ENCODE peak calls at places on chromosomes 2 and 18, in five cellular contexts. K, C, F, M and N are unnamed samples.

GRCh38 chr2:84882775-84883550 is 2.1 kb upstream of the TRABD2A start:
- DNase-seq in F (no peak), M (no peak), C (no peak), K (no peak), N (no peak)

GRCh38 chr18:9100796-9101195 is 1.7 kb upstream of the NDUFV2 start:
- DNase-seq in C (no peak), F (no peak), M (no peak), K (no peak), N (no peak)

GRCh38 chr18:71942433-71942832 is 601.7 kb downstream of the CBLN2 start:
- DNase-seq in K (no peak), C (no peak), F (no peak), M (no peak), N (no peak)

GRCh38 chr18:46718501-46719341 is 38.1 kb downstream of the ST8SIA5 start:
- DNase-seq in K (no peak), F (no peak), M (no peak), C (peak), N (no peak)

GRCh38 chr2:11571170-11571569 is 37.3 kb downstream of the GREB1 start:
- DNase-seq in M (peak), C (no peak), F (peak), K (no peak), N (no peak)

GRCh38 chr2:112686348-112687217 is 34.2 kb upstream of the NT5DC4 start:
- DNase-seq in C (no peak), F (no peak), M (no peak), K (peak), N (no peak)

GRCh38 chr2:32484907-32485306 is 128.1 kb downstream of the BIRC6 start:
- DNase-seq in K (peak), F (no peak), M (no peak), C (peak), N (no peak)

GRCh38 chr2:42783511-42783910 is 8.9 kb downstream of the HAAO start:
- DNase-seq in K (no peak), F (no peak), C (no peak), M (no peak), N (no peak)

GRCh38 chr2:118699816-118700215 is 147.6 kb downstream of the EN1 start:
- DNase-seq in K (no peak), C (no peak), M (no peak), F (no peak), N (no peak)

GRCh38 chr2:174711206-174711605 is 53.1 kb downstream of the CHRNA1 start:
- DNase-seq in F (no peak), K (no peak), C (no peak), M (no peak), N (no peak)

GRCh38 chr18:75068682-75069435 is 140.1 kb downstream of the PTGR3 start:
- DNase-seq in C (no peak), M (no peak), F (no peak), K (no peak), N (no peak)

GRCh38 chr2:175817200-175817599 is 184.9 kb downstream of the LNPK start:
- DNase-seq in F (no peak), M (no peak), C (peak), K (no peak), N (no peak)

GRCh38 chr2:179790235-179790895 is 71.0 kb downstream of the ZNF385B start:
- DNase-seq in F (no peak), K (no peak), M (no peak), C (peak), N (no peak)

GRCh38 chr2:45433363-45433762 is 177.7 kb downstream of the SRBD1 start:
- DNase-seq in C (no peak), M (no peak), F (no peak), K (no peak), N (no peak)

GRCh38 chr2:213306320-213306942 is 22.2 kb downstream of the SPAG16 start:
- DNase-seq in M (peak), F (no peak), K (no peak), C (peak), N (no peak)

GRCh38 chr2:220143336-220143735 is 515.9 kb downstream of the SLC4A3 start:
- DNase-seq in C (peak), K (no peak), F (no peak), M (no peak), N (no peak)

GRCh38 chr2:80238692-80239469 is 65.7 kb downstream of the LRRTM1 start:
- DNase-seq in K (peak), M (no peak), C (no peak), F (no peak), N (no peak)

GRCh38 chr2:204108301-204108700 is 171.7 kb downstream of the ICOS start:
- DNase-seq in F (no peak), M (no peak), K (peak), C (no peak), N (no peak)

GRCh38 chr2:125330133-125330532 is 1305.0 kb downstream of the CNTNAP5 start:
- DNase-seq in F (no peak), M (no peak), K (no peak), C (no peak), N (peak)

GRCh38 chr2:238945433-238946150 is 97.7 kb downstream of the TWIST2 start:
- DNase-seq in C (no peak), F (no peak), K (peak), M (peak), N (no peak)

GRCh38 chr2:108587621-108588020 is 53.4 kb downstream of the LIMS1 start:
- DNase-seq in F (no peak), C (peak), K (peak), M (no peak), N (no peak)

GRCh38 chr2:60957643-60958042 is 59.9 kb upstream of the PEX13 start:
- DNase-seq in M (no peak), K (no peak), F (no peak), C (peak), N (no peak)

DNA sequence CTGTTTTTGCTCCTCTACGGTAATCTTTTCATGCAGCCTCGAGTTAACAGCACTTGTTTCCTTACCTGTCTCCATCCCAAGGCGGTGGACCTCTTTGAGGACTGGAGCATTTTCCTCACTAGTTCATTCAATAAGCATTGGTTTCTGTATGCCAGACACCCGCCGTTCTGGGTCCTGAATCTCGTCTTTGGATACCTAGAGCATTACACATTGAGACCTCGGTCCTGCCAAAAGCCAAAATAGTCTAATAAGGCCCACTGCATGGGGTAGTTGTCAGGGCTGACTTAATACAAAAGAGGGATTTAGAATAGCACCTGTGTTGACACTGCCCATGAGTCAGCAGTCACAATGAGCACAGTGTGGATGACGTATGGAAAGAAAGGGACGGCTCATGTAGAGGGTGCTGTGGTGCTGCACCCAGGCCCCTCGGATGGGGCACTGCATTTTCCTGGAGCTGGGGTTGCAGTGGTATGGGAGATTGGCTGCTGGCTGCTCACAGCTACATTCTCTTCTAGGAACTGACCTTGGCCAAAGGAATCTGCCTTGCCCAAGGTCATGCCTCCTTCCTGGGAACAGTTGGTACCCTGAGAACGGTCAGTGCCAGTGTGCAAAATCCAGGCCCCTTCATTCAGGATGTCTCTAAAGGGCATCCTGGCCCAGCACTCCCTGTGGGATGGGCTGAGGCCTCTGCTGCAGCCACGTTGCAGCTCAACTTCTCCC is 126.9 kb upstream of the NCK2 start:
- DNase-seq in C (peak), K (peak), M (no peak), F (no peak), N (no peak)
- TF ChIP-seq CTCF in C (no peak), K (no peak), M (no peak), F (no peak), N (no peak)

GRCh38 chr2:163607630-163608029 is 128.2 kb downstream of the FIGN start:
- DNase-seq in K (no peak), C (no peak), M (no peak), F (no peak), N (no peak)

GRCh38 chr2:163611557-163611906 is 124.3 kb downstream of the FIGN start:
- DNase-seq in K (no peak), C (no peak), F (no peak), M (no peak), N (no peak)

GRCh38 chr2:163612332-163612731 is 123.5 kb downstream of the FIGN start:
- DNase-seq in M (no peak), K (no peak), C (no peak), F (no peak), N (no peak)

GRCh38 chr2:163613155-163613554 is 122.7 kb downstream of the FIGN start:
- DNase-seq in M (no peak), F (no peak), C (no peak), K (no peak), N (no peak)

GRCh38 chr2:163610817-163611556 is 124.8 kb downstream of the FIGN start:
- DNase-seq in F (no peak), K (no peak), C (no peak), M (no peak), N (no peak)
- TF ChIP-seq CTCF in F (no peak), K (no peak), C (no peak), M (no peak), N (no peak)

GRCh38 chr2:218644721-218645120 is 14.7 kb downstream of the ZNF142 start:
- DNase-seq in K (no peak), M (no peak), F (no peak), C (no peak), N (no peak)
- TF ChIP-seq CTCF in K (no peak), M (no peak), F (peak), C (no peak), N (no peak)

DNA sequence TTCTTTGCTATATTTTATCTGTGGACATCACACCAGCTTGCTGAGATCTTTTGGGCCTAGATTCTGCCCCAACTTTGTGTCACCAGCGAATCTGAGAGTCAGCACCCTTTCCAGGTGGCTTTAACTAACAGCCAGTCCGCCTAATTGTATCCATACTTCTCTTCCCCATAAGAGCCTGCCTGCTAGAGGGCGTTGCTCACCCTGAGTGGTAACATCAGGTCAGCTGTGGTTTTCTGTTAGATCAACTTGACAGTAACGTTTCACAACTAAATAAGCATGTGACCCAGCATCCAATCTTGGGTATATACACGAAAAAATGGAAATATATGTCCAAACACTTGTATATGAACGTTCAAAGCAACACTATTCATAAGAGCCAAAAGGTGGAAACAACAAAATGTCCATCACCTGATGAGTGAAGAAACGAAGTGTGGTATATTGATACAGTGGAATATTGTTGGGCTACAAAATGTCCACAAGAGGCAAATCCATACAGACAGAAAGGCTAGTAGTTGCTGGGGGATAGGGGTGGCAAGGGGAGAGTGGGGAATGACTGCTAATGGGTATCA is 24.9 kb downstream of the EFHD1 start:
- DNase-seq in F (no peak), K (peak), C (no peak), M (no peak), N (no peak)
- TF ChIP-seq CTCF in F (no peak), K (peak), C (peak), M (no peak), N (peak)

GRCh38 chr2:48043301-48043700 is 137.0 kb upstream of the FBXO11 start:
- DNase-seq in M (no peak), F (no peak), C (no peak), K (no peak), N (no peak)

GRCh38 chr2:48043746-48044145 is 137.4 kb upstream of the FBXO11 start:
- DNase-seq in K (no peak), M (no peak), F (no peak), C (no peak), N (no peak)

GRCh38 chr2:48034295-48034694 is 128.0 kb upstream of the FBXO11 start:
- DNase-seq in F (no peak), M (no peak), K (no peak), C (no peak), N (no peak)

GRCh38 chr2:48036312-48036711 is 130.0 kb upstream of the FBXO11 start:
- DNase-seq in C (no peak), K (no peak), M (no peak), F (no peak), N (no peak)

GRCh38 chr2:48039209-48039990 is 133.1 kb upstream of the FBXO11 start:
- DNase-seq in C (no peak), K (no peak), M (no peak), F (no peak), N (no peak)
- TF ChIP-seq CTCF in C (no peak), K (no peak), M (no peak), F (no peak), N (no peak)

GRCh38 chr2:233061007-233061590 is 957 bp downstream of the INPP5D start:
- DNase-seq in C (no peak), K (no peak), M (peak), F (no peak), N (no peak)

GRCh38 chr2:233058717-233059546 is 1.2 kb upstream of the INPP5D start:
- DNase-seq in F (no peak), M (peak), K (no peak), C (no peak), N (no peak)

GRCh38 chr2:233060500-233061006 is 411 bp downstream of the INPP5D start:
- DNase-seq in C (no peak), M (peak), F (no peak), K (no peak), N (no peak)

GRCh38 chr2:233059797-233060499 is at the start of gene INPP5D:
- DNase-seq in F (peak), K (peak), M (peak), C (no peak), N (peak)

DNA sequence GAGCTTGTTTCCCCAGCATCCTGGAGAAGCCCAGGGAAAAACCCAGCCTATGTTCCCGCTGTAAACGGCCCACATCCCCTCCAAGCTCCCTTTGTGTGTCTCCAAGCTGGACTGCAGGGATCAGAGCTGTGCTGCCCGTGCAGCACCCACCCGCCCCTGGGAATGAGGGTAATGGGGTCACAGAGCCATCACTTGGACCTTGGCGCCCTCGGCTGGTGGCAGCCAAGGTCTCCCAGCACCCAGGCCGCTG is 670 bp upstream of the INPP5D start:
- DNase-seq in F (no peak), M (no peak), C (no peak), K (no peak), N (no peak)
- TF ChIP-seq CTCF in F (no peak), M (no peak), C (no peak), K (no peak), N (peak)

GRCh38 chr2:99818842-99819241 is 323.5 kb downstream of the AFF3 start:
- DNase-seq in M (no peak), K (no peak), F (no peak), C (peak), N (no peak)
- TF ChIP-seq CTCF in M (no peak), K (no peak), F (peak), C (peak), N (no peak)

GRCh38 chr2:102000012-102000411 is 8.3 kb downstream of the IL1R2 start:
- DNase-seq in M (no peak), K (no peak), F (no peak), C (no peak), N (no peak)

GRCh38 chr2:101995804-101996203 is 4.0 kb downstream of the IL1R2 start:
- DNase-seq in C (no peak), K (no peak), F (no peak), M (no peak), N (no peak)

GRCh38 chr2:101999122-101999789 is 7.5 kb downstream of the IL1R2 start:
- DNase-seq in C (peak), M (no peak), K (no peak), F (no peak), N (no peak)

GRCh38 chr2:102000813-102001766 is 9.3 kb downstream of the IL1R2 start:
- DNase-seq in M (no peak), F (no peak), K (no peak), C (peak), N (no peak)

GRCh38 chr2:101998556-101999121 is 6.9 kb downstream of the IL1R2 start:
- DNase-seq in M (no peak), F (no peak), K (no peak), C (no peak), N (no peak)
- TF ChIP-seq CTCF in M (no peak), F (peak), K (no peak), C (no peak), N (no peak)

GRCh38 chr2:128086244-128086643 is 4.8 kb upstream of the UGGT1 start:
- DNase-seq in M (no peak), K (no peak), C (no peak), F (no peak), N (no peak)
- TF ChIP-seq CTCF in M (no peak), K (no peak), C (no peak), F (no peak), N (peak)

DNA sequence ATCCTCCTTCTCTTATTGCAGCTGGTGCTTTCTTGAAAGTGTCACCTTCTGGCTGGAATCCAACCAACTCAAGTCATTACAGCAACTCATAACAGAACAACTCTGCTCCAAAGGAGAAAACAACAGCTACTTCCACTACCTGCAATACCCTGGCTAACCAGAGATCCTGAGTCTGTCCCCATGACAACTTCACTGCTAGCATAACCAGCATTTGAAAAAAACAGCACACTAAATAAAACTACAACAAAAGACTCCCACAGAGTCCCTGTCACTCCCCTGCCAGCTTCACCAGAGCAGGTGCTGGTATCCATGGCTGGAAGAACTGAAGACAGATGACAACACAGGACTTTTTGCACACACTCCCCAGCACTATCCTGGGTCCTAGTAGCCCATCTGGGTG is 834.1 kb upstream of the DDX18 start:
- DNase-seq in F (no peak), M (no peak), C (no peak), K (no peak), N (no peak)
- TF ChIP-seq CTCF in F (no peak), M (no peak), C (no peak), K (no peak), N (no peak)